ENCODE peak calls at places on chromosomes 5 and 9, in five cellular contexts. One of them, this sample, is unnamed.
A peak's percentile ranks its signal among the peaks of the same experiment; 100 is the strongest.

GRCh38 chr9:93354451-93354850 is 97.0 kb upstream of the FAM120A start:
- DNase-seq in NCI-H526 treated with DMSO at 0.1 percent for 48 hours: no peak
- DNase-seq in activated CD4-positive, alpha-beta T cell treated with anti-CD3 and anti-CD28 coated beads, Interleukin-2, amount 50 U/mL, for 1 hour: no peak
- DNase-seq in activated CD8-positive, alpha-beta memory T cell treated with anti-CD3 and anti-CD28 coated beads, Interleukin-2, amount 50 U/mL, for 48 hours: no peak
- DNase-seq in GM19239: no peak
- DNase-seq in this sample: no peak

GRCh38 chr9:136723362-136723976 is 11.1 kb downstream of the DIPK1B start:
- DNase-seq in NCI-H526 treated with DMSO at 0.1 percent for 48 hours: no peak
- DNase-seq in activated CD4-positive, alpha-beta T cell treated with anti-CD3 and anti-CD28 coated beads, Interleukin-2, amount 50 U/mL, for 1 hour: no peak
- DNase-seq in activated CD8-positive, alpha-beta memory T cell treated with anti-CD3 and anti-CD28 coated beads, Interleukin-2, amount 50 U/mL, for 48 hours: peak; percentile 70
- DNase-seq in GM19239: no peak
- DNase-seq in this sample: no peak

GRCh38 chr5:83577036-83577636 is 105.6 kb downstream of the VCAN start:
- DNase-seq in NCI-H526 treated with DMSO at 0.1 percent for 48 hours: no peak
- DNase-seq in activated CD4-positive, alpha-beta T cell treated with anti-CD3 and anti-CD28 coated beads, Interleukin-2, amount 50 U/mL, for 1 hour: no peak
- DNase-seq in activated CD8-positive, alpha-beta memory T cell treated with anti-CD3 and anti-CD28 coated beads, Interleukin-2, amount 50 U/mL, for 48 hours: no peak
- DNase-seq in GM19239: no peak
- DNase-seq in this sample: no peak

GRCh38 chr9:110244616-110245015 is 11.7 kb downstream of the TXN start:
- DNase-seq in NCI-H526 treated with DMSO at 0.1 percent for 48 hours: no peak
- DNase-seq in activated CD4-positive, alpha-beta T cell treated with anti-CD3 and anti-CD28 coated beads, Interleukin-2, amount 50 U/mL, for 1 hour: no peak
- DNase-seq in activated CD8-positive, alpha-beta memory T cell treated with anti-CD3 and anti-CD28 coated beads, Interleukin-2, amount 50 U/mL, for 48 hours: no peak
- DNase-seq in GM19239: no peak
- DNase-seq in this sample: no peak

GRCh38 chr5:16160706-16161105 is 18.9 kb downstream of the MARCHF11 start:
- DNase-seq in NCI-H526 treated with DMSO at 0.1 percent for 48 hours: peak; percentile 61
- DNase-seq in activated CD4-positive, alpha-beta T cell treated with anti-CD3 and anti-CD28 coated beads, Interleukin-2, amount 50 U/mL, for 1 hour: no peak
- DNase-seq in activated CD8-positive, alpha-beta memory T cell treated with anti-CD3 and anti-CD28 coated beads, Interleukin-2, amount 50 U/mL, for 48 hours: no peak
- DNase-seq in GM19239: no peak
- DNase-seq in this sample: no peak

GRCh38 chr5:12071455-12071854 is 167.2 kb upstream of the CTNND2 start:
- DNase-seq in NCI-H526 treated with DMSO at 0.1 percent for 48 hours: no peak
- DNase-seq in activated CD4-positive, alpha-beta T cell treated with anti-CD3 and anti-CD28 coated beads, Interleukin-2, amount 50 U/mL, for 1 hour: no peak
- DNase-seq in activated CD8-positive, alpha-beta memory T cell treated with anti-CD3 and anti-CD28 coated beads, Interleukin-2, amount 50 U/mL, for 48 hours: no peak
- DNase-seq in GM19239: no peak
- DNase-seq in this sample: no peak

GRCh38 chr9:130426883-130427282 is 17.9 kb upstream of the ASS1 start:
- DNase-seq in NCI-H526 treated with DMSO at 0.1 percent for 48 hours: no peak
- DNase-seq in activated CD4-positive, alpha-beta T cell treated with anti-CD3 and anti-CD28 coated beads, Interleukin-2, amount 50 U/mL, for 1 hour: no peak
- DNase-seq in activated CD8-positive, alpha-beta memory T cell treated with anti-CD3 and anti-CD28 coated beads, Interleukin-2, amount 50 U/mL, for 48 hours: no peak
- DNase-seq in GM19239: no peak
- DNase-seq in this sample: no peak

GRCh38 chr9:32783168-32783891 is at the start of gene TMEM215:
- DNase-seq in NCI-H526 treated with DMSO at 0.1 percent for 48 hours: peak; percentile 36
- DNase-seq in activated CD4-positive, alpha-beta T cell treated with anti-CD3 and anti-CD28 coated beads, Interleukin-2, amount 50 U/mL, for 1 hour: no peak
- DNase-seq in activated CD8-positive, alpha-beta memory T cell treated with anti-CD3 and anti-CD28 coated beads, Interleukin-2, amount 50 U/mL, for 48 hours: no peak
- DNase-seq in GM19239: no peak
- DNase-seq in this sample: no peak

GRCh38 chr9:13443380-13444271 is 164.1 kb upstream of the MPDZ start:
- DNase-seq in NCI-H526 treated with DMSO at 0.1 percent for 48 hours: no peak
- DNase-seq in activated CD4-positive, alpha-beta T cell treated with anti-CD3 and anti-CD28 coated beads, Interleukin-2, amount 50 U/mL, for 1 hour: no peak
- DNase-seq in activated CD8-positive, alpha-beta memory T cell treated with anti-CD3 and anti-CD28 coated beads, Interleukin-2, amount 50 U/mL, for 48 hours: no peak
- DNase-seq in GM19239: no peak
- DNase-seq in this sample: no peak

GRCh38 chr5:177429248-177430045 is 3.0 kb downstream of the GRK6 start:
- DNase-seq in NCI-H526 treated with DMSO at 0.1 percent for 48 hours: no peak
- DNase-seq in activated CD4-positive, alpha-beta T cell treated with anti-CD3 and anti-CD28 coated beads, Interleukin-2, amount 50 U/mL, for 1 hour: peak; percentile 73
- DNase-seq in activated CD8-positive, alpha-beta memory T cell treated with anti-CD3 and anti-CD28 coated beads, Interleukin-2, amount 50 U/mL, for 48 hours: peak; percentile 88
- DNase-seq in GM19239: no peak
- DNase-seq in this sample: peak; percentile 83

GRCh38 chr9:85332487-85332886 is 409.3 kb downstream of the AGTPBP1 start:
- DNase-seq in NCI-H526 treated with DMSO at 0.1 percent for 48 hours: no peak
- DNase-seq in activated CD4-positive, alpha-beta T cell treated with anti-CD3 and anti-CD28 coated beads, Interleukin-2, amount 50 U/mL, for 1 hour: no peak
- DNase-seq in activated CD8-positive, alpha-beta memory T cell treated with anti-CD3 and anti-CD28 coated beads, Interleukin-2, amount 50 U/mL, for 48 hours: no peak
- DNase-seq in GM19239: no peak
- DNase-seq in this sample: no peak

GRCh38 chr5:10485142-10485795 is 43.6 kb downstream of the ROPN1L start:
- DNase-seq in NCI-H526 treated with DMSO at 0.1 percent for 48 hours: peak; percentile 41
- DNase-seq in activated CD4-positive, alpha-beta T cell treated with anti-CD3 and anti-CD28 coated beads, Interleukin-2, amount 50 U/mL, for 1 hour: no peak
- DNase-seq in activated CD8-positive, alpha-beta memory T cell treated with anti-CD3 and anti-CD28 coated beads, Interleukin-2, amount 50 U/mL, for 48 hours: no peak
- DNase-seq in GM19239: no peak
- DNase-seq in this sample: no peak

GRCh38 chr5:34627794-34628193 is 28.3 kb upstream of the RAI14 start:
- DNase-seq in NCI-H526 treated with DMSO at 0.1 percent for 48 hours: no peak
- DNase-seq in activated CD4-positive, alpha-beta T cell treated with anti-CD3 and anti-CD28 coated beads, Interleukin-2, amount 50 U/mL, for 1 hour: no peak
- DNase-seq in activated CD8-positive, alpha-beta memory T cell treated with anti-CD3 and anti-CD28 coated beads, Interleukin-2, amount 50 U/mL, for 48 hours: no peak
- DNase-seq in GM19239: no peak
- DNase-seq in this sample: no peak